ENCODE peak calls at places on chromosomes 3 and 15, in seven cellular contexts. V, E, R, C, T, G and D are unnamed samples.

GRCh38 chr3:132406587-132406986 is 10.7 kb upstream of the DNAJC13 start:
- DNase-seq in V (no peak), E (no peak), R (no peak), C (no peak), T (no peak), G (no peak), D (no peak)

GRCh38 chr3:50408445-50408953 is 49.2 kb upstream of the TMEM115 start:
- DNase-seq in V (no peak), E (no peak), R (no peak), C (no peak), T (no peak), G (no peak), D (no peak)

GRCh38 chr15:67076147-67076843 is 10.9 kb downstream of the SMAD3 start:
- DNase-seq in V (no peak), E (peak; percentile 59), R (peak; percentile 57), C (peak; percentile 80), T (no peak), G (no peak), D (no peak)

GRCh38 chr3:31695280-31696008 is 162.7 kb downstream of the STT3B start:
- DNase-seq in V (no peak), E (no peak), R (no peak), C (no peak), T (no peak), G (no peak), D (no peak)

GRCh38 chr3:151003024-151003771 is 30.7 kb upstream of the CLRN1 start:
- DNase-seq in V (no peak), E (no peak), R (no peak), C (no peak), T (no peak), G (no peak), D (no peak)

GRCh38 chr3:52223449-52224408 is 1.7 kb downstream of the TLR9 start:
- DNase-seq in V (peak; percentile 43), E (no peak), R (no peak), C (no peak), T (no peak), G (no peak), D (no peak)

GRCh38 chr3:132418916-132419315 is 1.6 kb downstream of the DNAJC13 start:
- DNase-seq in V (no peak), E (no peak), R (no peak), C (peak; percentile 54), T (no peak), G (no peak), D (no peak)

GRCh38 chr3:119702530-119703527 is at the start of gene CFAP91:
- DNase-seq in V (peak; percentile 96), E (peak; percentile 70), R (peak; percentile 98), C (peak; percentile 97), T (peak; percentile 97), G (peak; percentile 98), D (peak; percentile 93)

GRCh38 chr3:28188686-28189085 is 52.7 kb upstream of the CMC1 start:
- DNase-seq in V (no peak), E (no peak), R (no peak), C (no peak), T (no peak), G (no peak), D (no peak)

GRCh38 chr3:17412950-17413530 is 329.4 kb downstream of the TBC1D5 start:
- DNase-seq in V (no peak), E (peak; percentile 21), R (no peak), C (peak; percentile 71), T (peak; percentile 20), G (no peak), D (no peak)

GRCh38 chr3:95923496-95924210 is 890.7 kb upstream of the EPHA6 start:
- DNase-seq in V (no peak), E (peak; percentile 70), R (no peak), C (peak; percentile 96), T (no peak), G (no peak), D (no peak)

GRCh38 chr15:67901922-67902321 is 62.1 kb upstream of the RNU6-1 start:
- DNase-seq in V (no peak), E (no peak), R (no peak), C (no peak), T (no peak), G (no peak), D (no peak)

GRCh38 chr3:56724580-56725142 is 41.6 kb upstream of the TASOR start:
- DNase-seq in V (no peak), E (no peak), R (no peak), C (no peak), T (no peak), G (no peak), D (no peak)

GRCh38 chr3:162643245-162643644 is 1146.6 kb downstream of the OTOL1 start:
- DNase-seq in V (no peak), E (peak; percentile 6), R (no peak), C (peak; percentile 2), T (no peak), G (no peak), D (no peak)

GRCh38 chr3:30124435-30125390 is 481.7 kb upstream of the TGFBR2 start:
- DNase-seq in V (no peak), E (peak; percentile 4), R (no peak), C (peak; percentile 64), T (no peak), G (no peak), D (no peak)

GRCh38 chr3:197494366-197495058 is 61.3 kb downstream of the BDH1 start:
- DNase-seq in V (no peak), E (no peak), R (no peak), C (no peak), T (no peak), G (no peak), D (no peak)

GRCh38 chr3:185280572-185281365 is 26.9 kb upstream of the EHHADH start:
- DNase-seq in V (no peak), E (peak; percentile 24), R (no peak), C (peak; percentile 77), T (peak; percentile 54), G (no peak), D (no peak)

GRCh38 chr3:158748237-158748828 is 16.1 kb upstream of the RARRES1 start:
- DNase-seq in V (no peak), E (no peak), R (peak; percentile 62), C (peak; percentile 63), T (no peak), G (no peak), D (no peak)

GRCh38 chr15:31340047-31340446 is 13.4 kb downstream of the KLF13 start:
- DNase-seq in V (no peak), E (no peak), R (no peak), C (no peak), T (no peak), G (no peak), D (no peak)

GRCh38 chr3:125058959-125059358 is 3.2 kb upstream of the HEG1 start:
- DNase-seq in V (no peak), E (no peak), R (no peak), C (no peak), T (no peak), G (no peak), D (no peak)

GRCh38 chr3:21803604-21804003 is 52.6 kb upstream of the ZNF385D start:
- DNase-seq in V (no peak), E (no peak), R (no peak), C (no peak), T (no peak), G (no peak), D (no peak)

GRCh38 chr15:74449643-74450205 is 11.2 kb downstream of the UBL7 start:
- DNase-seq in V (no peak), E (no peak), R (no peak), C (no peak), T (no peak), G (no peak), D (no peak)

GRCh38 chr3:190481779-190482178 is 32.1 kb upstream of the TMEM207 start:
- DNase-seq in V (no peak), E (no peak), R (no peak), C (peak; percentile 9), T (no peak), G (no peak), D (no peak)

GRCh38 chr3:100882571-100882981 is 110.6 kb downstream of the ABI3BP start:
- DNase-seq in V (no peak), E (no peak), R (no peak), C (peak; percentile 70), T (no peak), G (no peak), D (peak; percentile 21)

GRCh38 chr15:84833447-84833846 is 16.3 kb downstream of the ALPK3 start:
- DNase-seq in V (no peak), E (no peak), R (no peak), C (peak; percentile 71), T (no peak), G (peak; percentile 65), D (peak; percentile 81)

DNA sequence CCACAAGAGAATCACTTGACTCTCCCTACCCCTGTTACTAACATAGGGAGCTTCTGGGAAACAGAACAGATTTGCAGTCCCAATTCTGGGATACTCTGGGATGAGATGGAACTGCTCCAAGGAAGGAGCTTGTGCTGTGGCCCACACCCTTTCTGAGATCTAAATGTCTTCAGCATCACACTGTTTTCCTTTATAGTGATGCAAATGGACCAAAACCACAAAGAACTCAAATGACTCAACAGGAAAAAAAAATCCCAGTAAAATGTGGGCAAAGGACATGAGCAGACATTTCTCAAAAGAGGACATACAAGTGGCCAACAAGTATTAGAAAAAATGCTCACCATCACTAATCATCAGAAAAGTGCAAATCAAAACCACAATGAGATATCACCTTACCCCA is 155.6 kb downstream of the NECTIN3 start:
- DNase-seq in V (no peak), E (no peak), R (no peak), C (peak; percentile 29), T (no peak), G (no peak), D (no peak)
- H3K9me3 ChIP-seq in V (no peaks in the 10 kb centered on the region), E (no peaks in the 10 kb centered on the region), R (no peaks in the 10 kb centered on the region), C (no peaks in the 10 kb centered on the region), T (no peaks in the 10 kb centered on the region), G (no peaks in the 10 kb centered on the region), D (no peaks in the 10 kb centered on the region)

GRCh38 chr15:90340345-90340744 is 11.7 kb upstream of the ZNF774 start:
- DNase-seq in V (no peak), E (no peak), R (no peak), C (no peak), T (no peak), G (no peak), D (no peak)
- TF ChIP-seq CTCF in V (no peak), E (no peak), R (no peak), C (no peak), T (no peak), G (no peak), D (no peak)

DNA sequence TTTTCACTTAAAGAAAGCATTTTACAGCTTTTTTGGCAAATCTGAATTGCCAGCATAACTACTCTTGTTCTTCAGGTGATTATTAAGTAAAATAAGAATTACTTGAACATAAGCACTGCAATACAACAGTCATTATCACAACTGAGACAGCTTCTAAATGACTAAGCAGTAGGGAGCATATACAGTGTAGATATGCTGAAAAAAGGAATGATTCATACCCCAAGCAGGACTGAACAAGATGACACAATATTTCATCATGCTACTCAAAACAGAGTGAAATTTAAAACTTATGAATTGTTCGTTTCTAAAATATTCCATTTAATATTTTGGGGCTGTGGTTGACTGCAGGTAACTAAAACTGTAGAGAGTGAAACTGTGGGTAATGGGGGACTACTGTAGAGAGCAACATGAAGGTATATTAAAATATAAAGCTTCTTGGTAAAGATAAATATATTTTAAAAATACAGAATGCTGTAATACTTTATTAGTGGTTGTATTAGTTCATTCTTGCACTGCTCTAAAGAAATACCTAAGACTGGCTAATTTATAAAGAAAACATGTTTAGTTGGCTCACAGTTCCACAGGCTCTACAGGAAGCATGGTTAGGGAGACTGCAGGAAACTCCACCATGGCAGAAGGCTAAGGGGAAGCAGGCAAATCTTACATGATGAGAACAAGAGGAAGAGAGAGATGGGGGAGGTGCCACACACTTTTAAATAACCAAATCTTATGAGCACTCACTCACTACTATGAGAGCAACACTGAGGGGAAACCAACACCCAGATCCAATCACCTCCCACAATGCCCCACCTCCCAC is 84.8 kb downstream of the DCLK3 start:
- DNase-seq in V (no peak), E (peak; percentile 58), R (no peak), C (peak; percentile 86), T (no peak), G (no peak), D (no peak)
- H3K9me3 ChIP-seq in V (peaks cover 17% of the 10 kb centered on the region), E (peaks cover 6% of the 10 kb centered on the region), R (no peaks in the 10 kb centered on the region), C (no peaks in the 10 kb centered on the region), T (peaks cover 12% of the 10 kb centered on the region), G (no peaks in the 10 kb centered on the region), D (no peaks in the 10 kb centered on the region)

GRCh38 chr3:133573054-133573628 is 345 bp upstream of the CDV3 start:
- DNase-seq in V (peak; percentile 100), E (peak; percentile 100), R (peak; percentile 100), C (peak; percentile 100), T (peak; percentile 90), G (peak; percentile 100), D (peak; percentile 100)
- TF ChIP-seq CTCF in V (peak; percentile 33), E (peak; percentile 12), R (no peak), C (peak; percentile 13), T (no peak), G (no peak), D (no peak)